ENCODE peak calls at places on chromosome 20, in four cellular contexts. One of them, this sample, is unnamed. For H3K36me3, the result is how much of the 10 kb centered on the place peaks cover.

GRCh38 chr20:19993937-19994667 is 23.1 kb upstream of the NAA20 start:
- DNase-seq in mesendoderm: peak
- DNase-seq in IMR-90: peak
- DNase-seq in keratinocyte: peak
- DNase-seq in this sample: peak

GRCh38 chr20:9066196-9066595 is 2.7 kb upstream of the PLCB4 start:
- DNase-seq in mesendoderm: no peak
- DNase-seq in IMR-90: no peak
- DNase-seq in keratinocyte: no peak
- DNase-seq in this sample: no peak

GRCh38 chr20:46375771-46376170 is 30.6 kb downstream of the ELMO2 start:
- DNase-seq in mesendoderm: no peak
- DNase-seq in IMR-90: peak
- DNase-seq in keratinocyte: no peak
- DNase-seq in this sample: no peak

GRCh38 chr20:813386-813785 is 20.1 kb upstream of the FAM110A start:
- DNase-seq in mesendoderm: no peak
- DNase-seq in IMR-90: no peak
- DNase-seq in keratinocyte: no peak
- DNase-seq in this sample: no peak

GRCh38 chr20:3813758-3814581 is 6.4 kb upstream of the AP5S1 start:
- DNase-seq in mesendoderm: no peak
- DNase-seq in IMR-90: no peak
- DNase-seq in keratinocyte: no peak
- DNase-seq in this sample: no peak

GRCh38 chr20:41715525-41715924 is 97.3 kb upstream of the CHD6 start:
- DNase-seq in mesendoderm: no peak
- DNase-seq in IMR-90: no peak
- DNase-seq in keratinocyte: no peak
- DNase-seq in this sample: no peak

GRCh38 chr20:3071610-3072529 is at the start of gene OXT:
- DNase-seq in mesendoderm: peak
- DNase-seq in IMR-90: no peak
- DNase-seq in keratinocyte: no peak
- DNase-seq in this sample: no peak

GRCh38 chr20:33079267-33079666 is at the start of gene BPIFB4:
- DNase-seq in mesendoderm: no peak
- DNase-seq in IMR-90: no peak
- DNase-seq in keratinocyte: no peak
- DNase-seq in this sample: no peak

GRCh38 chr20:31604567-31605030 is 490 bp upstream of the ID1 start:
- DNase-seq in mesendoderm: no peak
- DNase-seq in IMR-90: no peak
- DNase-seq in keratinocyte: no peak
- DNase-seq in this sample: no peak

GRCh38 chr20:11814276-11814675 is 103.4 kb upstream of the BTBD3 start:
- DNase-seq in mesendoderm: peak
- DNase-seq in IMR-90: peak
- DNase-seq in keratinocyte: peak
- DNase-seq in this sample: peak

GRCh38 chr20:33793011-33793931 is 17.9 kb upstream of the CHMP4B start:
- DNase-seq in mesendoderm: peak
- DNase-seq in IMR-90: peak
- DNase-seq in keratinocyte: no peak
- DNase-seq in this sample: no peak

GRCh38 chr20:47088339-47088738 is 193.7 kb downstream of the EYA2 start:
- DNase-seq in mesendoderm: no peak
- DNase-seq in IMR-90: no peak
- DNase-seq in keratinocyte: no peak
- DNase-seq in this sample: no peak

GRCh38 chr20:61724376-61724775 is 341.3 kb downstream of the TAF4 start:
- DNase-seq in mesendoderm: peak
- DNase-seq in IMR-90: no peak
- DNase-seq in keratinocyte: no peak
- DNase-seq in this sample: no peak

GRCh38 chr20:18835850-18836249 is 22.3 kb downstream of the SCP2D1 start:
- DNase-seq in mesendoderm: no peak
- DNase-seq in IMR-90: no peak
- DNase-seq in keratinocyte: no peak
- DNase-seq in this sample: no peak

GRCh38 chr20:18839507-18840247 is 26.1 kb downstream of the SCP2D1 start:
- DNase-seq in mesendoderm: no peak
- DNase-seq in IMR-90: no peak
- DNase-seq in keratinocyte: no peak
- DNase-seq in this sample: no peak

GRCh38 chr20:18837710-18838109 is 24.1 kb downstream of the SCP2D1 start:
- DNase-seq in mesendoderm: no peak
- DNase-seq in IMR-90: no peak
- DNase-seq in keratinocyte: no peak
- DNase-seq in this sample: no peak

GRCh38 chr20:18840248-18840645 is 26.7 kb downstream of the SCP2D1 start:
- DNase-seq in mesendoderm: no peak
- DNase-seq in IMR-90: no peak
- DNase-seq in keratinocyte: no peak
- DNase-seq in this sample: no peak
- H3K4me2 ChIP-seq in mesendoderm: no peak
- H3K4me2 ChIP-seq in IMR-90: no peak
- H3K4me2 ChIP-seq in keratinocyte: no peak
- H3K4me2 ChIP-seq in this sample: no peak

GRCh38 chr20:64024141-64024990 is 11.6 kb upstream of the C20orf204 start:
- DNase-seq in mesendoderm: no peak
- DNase-seq in IMR-90: no peak
- DNase-seq in keratinocyte: no peak
- DNase-seq in this sample: no peak

GRCh38 chr20:64025101-64025825 is 10.7 kb upstream of the C20orf204 start:
- DNase-seq in mesendoderm: no peak
- DNase-seq in IMR-90: no peak
- DNase-seq in keratinocyte: no peak
- DNase-seq in this sample: no peak

GRCh38 chr20:64023278-64024140 is 12.5 kb upstream of the C20orf204 start:
- DNase-seq in mesendoderm: no peak
- DNase-seq in IMR-90: no peak
- DNase-seq in keratinocyte: no peak
- DNase-seq in this sample: no peak

GRCh38 chr20:64021124-64021975 is 14.6 kb upstream of the C20orf204 start:
- DNase-seq in mesendoderm: no peak
- DNase-seq in IMR-90: no peak
- DNase-seq in keratinocyte: no peak
- DNase-seq in this sample: no peak

GRCh38 chr20:64022671-64023070 is 13.3 kb upstream of the C20orf204 start:
- DNase-seq in mesendoderm: no peak
- DNase-seq in IMR-90: no peak
- DNase-seq in keratinocyte: no peak
- DNase-seq in this sample: no peak
- H3K36me3 ChIP-seq in mesendoderm: under half
- H3K36me3 ChIP-seq in IMR-90: half or more
- H3K36me3 ChIP-seq in keratinocyte: under half
- H3K36me3 ChIP-seq in this sample: under half

GRCh38 chr20:64139200-64140081 is 24.8 kb upstream of the MYT1 start:
- DNase-seq in mesendoderm: no peak
- DNase-seq in IMR-90: no peak
- DNase-seq in keratinocyte: no peak
- DNase-seq in this sample: no peak
- H3K27ac ChIP-seq in mesendoderm: no peak
- H3K27ac ChIP-seq in IMR-90: no peak
- H3K27ac ChIP-seq in keratinocyte: no peak
- H3K27ac ChIP-seq in this sample: no peak

GRCh38 chr20:44692932-44693476 is 22.2 kb upstream of the CCN5 start:
- DNase-seq in mesendoderm: peak
- DNase-seq in IMR-90: peak
- DNase-seq in keratinocyte: no peak
- DNase-seq in this sample: peak
- H3K4me2 ChIP-seq in mesendoderm: no peak
- H3K4me2 ChIP-seq in IMR-90: peak
- H3K4me2 ChIP-seq in keratinocyte: peak
- H3K4me2 ChIP-seq in this sample: peak

GRCh38 chr20:38151455-38151854 is 13.6 kb downstream of the TGM2 start:
- DNase-seq in mesendoderm: no peak
- DNase-seq in IMR-90: no peak
- DNase-seq in keratinocyte: no peak
- DNase-seq in this sample: no peak
- H3K36me3 ChIP-seq in mesendoderm: under half
- H3K36me3 ChIP-seq in IMR-90: half or more
- H3K36me3 ChIP-seq in keratinocyte: under half
- H3K36me3 ChIP-seq in this sample: half or more

GRCh38 chr20:63284083-63284440 is 8.9 kb upstream of the COL20A1 start:
- DNase-seq in mesendoderm: no peak
- DNase-seq in IMR-90: no peak
- DNase-seq in keratinocyte: no peak
- DNase-seq in this sample: no peak

GRCh38 chr20:63284544-63284949 is 8.4 kb upstream of the COL20A1 start:
- DNase-seq in mesendoderm: no peak
- DNase-seq in IMR-90: no peak
- DNase-seq in keratinocyte: no peak
- DNase-seq in this sample: no peak

GRCh38 chr20:63284981-63285524 is 7.9 kb upstream of the COL20A1 start:
- DNase-seq in mesendoderm: no peak
- DNase-seq in IMR-90: no peak
- DNase-seq in keratinocyte: no peak
- DNase-seq in this sample: no peak

GRCh38 chr20:63286781-63287696 is 5.9 kb upstream of the COL20A1 start:
- DNase-seq in mesendoderm: no peak
- DNase-seq in IMR-90: no peak
- DNase-seq in keratinocyte: no peak
- DNase-seq in this sample: no peak

DNA sequence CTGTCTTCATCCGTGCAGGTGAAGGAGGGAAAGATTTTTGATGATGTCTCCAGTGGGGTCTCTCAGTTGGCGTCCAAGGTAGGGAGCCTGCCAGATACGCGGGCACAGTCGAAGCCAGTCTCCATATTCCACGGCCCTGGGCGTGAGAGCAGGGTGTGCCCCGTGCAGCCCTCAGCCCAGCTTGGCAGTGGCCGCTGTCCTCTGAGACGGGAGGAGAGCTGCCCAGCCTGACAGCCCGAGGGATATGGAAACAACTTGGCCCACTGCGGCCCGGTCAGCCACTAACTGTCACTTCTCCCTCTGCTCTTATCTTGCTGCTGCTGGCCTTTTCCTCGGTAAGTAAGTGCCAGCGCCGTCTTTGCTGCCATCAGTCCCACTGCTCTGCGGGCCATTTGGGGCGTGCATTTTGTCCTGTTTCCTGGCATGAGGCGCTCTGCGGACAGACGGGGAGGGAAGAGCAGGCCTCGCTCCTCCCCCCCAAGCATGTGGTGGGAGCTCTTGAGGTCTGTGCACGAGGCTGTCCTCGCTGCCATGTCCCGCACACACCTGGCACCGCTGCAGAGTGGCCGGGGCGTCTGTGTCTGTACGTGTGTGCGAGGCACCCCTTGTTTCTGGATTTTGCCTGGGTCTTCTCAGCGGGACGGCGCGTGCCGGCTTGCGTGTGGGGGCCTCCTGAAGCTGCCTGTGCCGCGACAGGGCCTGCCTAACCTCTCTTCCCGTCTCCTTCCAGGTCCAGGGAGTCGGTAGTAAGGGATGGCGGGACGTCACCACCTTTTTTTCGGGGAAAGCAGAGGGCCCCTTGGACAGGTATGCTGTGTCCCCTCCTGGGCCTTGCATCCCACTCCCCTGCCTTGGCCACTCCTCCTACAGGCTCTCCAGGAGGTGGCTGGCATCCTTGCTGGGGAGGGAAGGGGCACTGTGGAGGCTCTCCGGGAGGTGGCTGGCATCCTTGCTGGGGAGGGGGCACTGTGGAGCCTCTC is 7.1 kb upstream of the COL20A1 start:
- DNase-seq in mesendoderm: no peak
- DNase-seq in IMR-90: no peak
- DNase-seq in keratinocyte: no peak
- DNase-seq in this sample: no peak
- H3K27ac ChIP-seq in mesendoderm: no peak
- H3K27ac ChIP-seq in IMR-90: no peak
- H3K27ac ChIP-seq in keratinocyte: no peak
- H3K27ac ChIP-seq in this sample: no peak

This sample was measured in PC-9.